ENCODE peak calls at places on chromosomes 11 and 22, in four cellular contexts. L is HL-60, S is GM12891, M is GM12878. B is an unnamed sample.

GRCh38 chr22:40654522-40655167 is 18.1 kb upstream of the MRTFA start:
- DNase-seq in M (no peak), S (no peak), L (no peak), B (peak)

GRCh38 chr22:19974233-19974861 is 32.7 kb upstream of the TXNRD2 start:
- DNase-seq in M (no peak), S (peak), L (peak), B (peak)

GRCh38 chr11:65355013-65355775 is 643 bp downstream of the TIGD3 start:
- DNase-seq in L (peak), S (peak), M (no peak), B (peak)

GRCh38 chr22:30294830-30295229 is 5.5 kb upstream of the CASTOR1 start:
- DNase-seq in L (no peak), M (no peak), S (no peak), B (no peak)

GRCh38 chr11:74696932-74697687 is 34.1 kb downstream of the CHRDL2 start:
- DNase-seq in S (no peak), L (no peak), M (no peak), B (peak)

GRCh38 chr11:108117746-108118371 is 3.5 kb upstream of the ACAT1 start:
- DNase-seq in S (no peak), M (no peak), L (no peak), B (no peak)

GRCh38 chr22:21028277-21029251 is 3.8 kb downstream of the SLC7A4 start:
- DNase-seq in M (no peak), S (no peak), L (no peak), B (no peak)

GRCh38 chr11:111305403-111305802 is 7.1 kb downstream of the POU2AF3 start:
- DNase-seq in S (no peak), L (no peak), M (no peak), B (no peak)

GRCh38 chr22:22935546-22936157 is 48.0 kb downstream of the IGLL5 start:
- DNase-seq in M (peak), S (peak), L (no peak), B (peak)

GRCh38 chr11:119388103-119388502 is 6.6 kb upstream of the USP2 start:
- DNase-seq in M (no peak), L (no peak), S (no peak), B (peak)

GRCh38 chr11:117900144-117900651 is 23.7 kb upstream of the FXYD6 start:
- DNase-seq in S (no peak), L (peak), M (peak), B (no peak)

GRCh38 chr11:57638005-57638760 is 11.5 kb downstream of the YPEL4 start:
- DNase-seq in M (no peak), S (no peak), L (no peak), B (no peak)

GRCh38 chr11:13169709-13170108 is 107.9 kb upstream of the BMAL1 start:
- DNase-seq in M (no peak), S (no peak), L (no peak), B (no peak)

GRCh38 chr11:132125855-132126841 is 755.7 kb downstream of the NTM start:
- DNase-seq in S (peak), M (no peak), L (no peak), B (no peak)

GRCh38 chr11:113697798-113698407 is 8.2 kb downstream of the TMPRSS5 start:
- DNase-seq in M (no peak), L (no peak), S (no peak), B (no peak)

GRCh38 chr11:119491753-119492455 is 68.9 kb upstream of the THY1 start:
- DNase-seq in M (no peak), S (no peak), L (no peak), B (peak)

GRCh38 chr11:119318240-119319135 is 1.6 kb upstream of the MCAM start:
- DNase-seq in M (peak), L (peak), S (peak), B (peak)

GRCh38 chr11:76653674-76654309 is 16.8 kb downstream of the LRRC32 start:
- DNase-seq in M (no peak), S (no peak), L (no peak), B (no peak)

GRCh38 chr11:72681226-72682153 is 7.3 kb upstream of the PDE2A start:
- DNase-seq in M (no peak), L (no peak), S (no peak), B (no peak)

GRCh38 chr22:41940853-41941765 is 5.8 kb downstream of the CENPM start:
- DNase-seq in M (no peak), L (peak), S (no peak), B (peak)

GRCh38 chr11:70104419-70104818 is 26.3 kb downstream of the ANO1 start:
- DNase-seq in S (no peak), L (no peak), M (no peak), B (no peak)
- TF ChIP-seq SPI1 in S (no peak), L (no peak), M (no peak), B (no peak)

GRCh38 chr11:133946541-133947297 is 10.0 kb downstream of the IGSF9B start:
- DNase-seq in M (no peak), S (no peak), L (no peak), B (no peak)

GRCh38 chr11:133946018-133946417 is 10.8 kb downstream of the IGSF9B start:
- DNase-seq in M (no peak), S (no peak), L (no peak), B (no peak)

GRCh38 chr11:133947298-133947905 is 9.4 kb downstream of the IGSF9B start:
- DNase-seq in L (no peak), M (no peak), S (no peak), B (peak)

GRCh38 chr11:133943950-133944698 is 12.6 kb downstream of the IGSF9B start:
- DNase-seq in S (no peak), M (no peak), L (no peak), B (no peak)

GRCh38 chr11:133945087-133945974 is 11.4 kb downstream of the IGSF9B start:
- DNase-seq in L (no peak), M (no peak), S (no peak), B (no peak)
- TF ChIP-seq SPI1 in L (no peak), M (no peak), S (peak), B (no peak)

GRCh38 chr11:1015064-1015463 is 21.5 kb downstream of the MUC6 start:
- DNase-seq in M (no peak), L (no peak), S (no peak), B (no peak)

GRCh38 chr11:1018091-1018490 is 18.4 kb downstream of the MUC6 start:
- DNase-seq in S (no peak), M (no peak), L (no peak), B (no peak)

GRCh38 chr11:1019321-1019910 is 17.1 kb downstream of the MUC6 start:
- DNase-seq in L (no peak), S (no peak), M (no peak), B (no peak)

GRCh38 chr11:1015826-1016565 is 20.5 kb downstream of the MUC6 start:
- DNase-seq in S (no peak), L (no peak), M (no peak), B (no peak)

DNA sequence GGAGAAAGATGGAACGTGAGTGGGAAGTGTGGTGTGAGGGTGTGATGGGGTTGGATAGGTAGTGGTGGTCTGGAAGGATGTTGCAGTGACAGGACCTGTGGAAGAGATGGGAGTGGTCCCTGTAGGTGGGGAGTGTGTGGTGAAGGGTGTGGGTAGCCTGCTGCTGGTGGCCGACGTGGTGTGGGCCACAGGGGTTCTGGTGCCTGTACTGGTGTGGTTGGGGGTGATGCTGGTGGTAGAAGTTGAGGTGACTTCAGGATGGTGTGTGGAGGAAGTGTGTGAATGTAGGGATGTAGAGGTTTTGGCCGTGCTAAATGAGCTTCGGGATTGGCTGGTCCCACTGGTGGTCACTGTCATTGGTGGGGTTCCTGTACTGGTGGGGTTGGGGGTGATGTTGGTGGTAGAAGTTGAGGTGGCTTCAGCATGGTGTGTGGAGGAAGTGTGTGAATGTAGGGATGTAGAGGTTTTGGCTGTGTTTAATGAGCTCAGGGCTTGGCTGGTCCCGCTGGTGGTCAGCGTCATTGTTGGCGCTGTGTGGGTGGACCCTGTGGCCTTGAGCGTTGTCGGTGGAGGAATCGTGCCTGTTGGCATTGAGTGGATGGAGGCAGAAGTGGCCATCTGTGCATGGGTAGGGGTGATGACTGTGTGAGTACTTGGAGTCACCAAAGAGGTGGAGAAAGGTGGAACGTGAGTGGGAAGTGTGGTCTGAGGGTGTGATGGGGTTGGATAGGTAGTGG is 19.1 kb downstream of the MUC6 start:
- DNase-seq in L (no peak), S (no peak), M (no peak), B (no peak)
- TF ChIP-seq SPI1 in L (no peak), S (no peak), M (no peak), B (no peak)

DNA sequence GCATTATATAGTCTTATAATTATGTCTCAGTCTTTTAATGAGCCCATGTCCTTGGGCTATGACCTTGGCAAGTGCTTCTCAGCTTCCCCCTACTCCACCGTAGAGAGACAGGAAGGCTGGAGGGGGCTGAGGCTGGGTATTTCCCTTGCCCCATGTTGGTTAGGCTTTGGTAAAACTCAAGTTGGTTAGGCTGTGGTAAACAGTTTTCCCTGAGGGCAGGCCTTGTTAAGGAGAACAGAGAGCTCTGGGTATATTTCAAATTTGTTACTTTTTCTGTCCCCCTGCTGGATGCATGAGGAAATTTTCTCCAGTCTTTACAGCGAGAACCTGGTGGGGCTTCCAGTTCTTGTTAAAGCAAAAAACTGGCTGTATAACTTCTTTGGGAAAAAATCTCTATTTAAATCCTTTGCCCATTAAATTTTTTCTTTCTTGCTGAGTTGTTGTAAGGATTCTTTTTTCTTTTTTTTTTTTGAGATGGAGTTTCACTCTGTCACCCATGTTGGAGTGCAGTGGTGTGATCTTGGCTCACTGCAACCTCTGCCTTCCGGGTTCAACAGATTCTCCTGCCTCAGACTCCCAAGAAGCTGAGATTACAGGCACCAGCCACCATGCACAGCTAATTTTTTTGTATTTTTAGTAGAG is 12.2 kb upstream of the DCHS1 start:
- DNase-seq in S (no peak), M (peak), L (peak), B (peak)
- TF ChIP-seq SPI1 in S (no peak), M (no peak), L (no peak), B (no peak)

GRCh38 chr22:37999640-38000272 is 15.4 kb upstream of the SOX10 start:
- DNase-seq in M (no peak), L (peak), S (no peak), B (peak)
- TF ChIP-seq SPI1 in M (no peak), L (no peak), S (no peak), B (no peak)

DNA sequence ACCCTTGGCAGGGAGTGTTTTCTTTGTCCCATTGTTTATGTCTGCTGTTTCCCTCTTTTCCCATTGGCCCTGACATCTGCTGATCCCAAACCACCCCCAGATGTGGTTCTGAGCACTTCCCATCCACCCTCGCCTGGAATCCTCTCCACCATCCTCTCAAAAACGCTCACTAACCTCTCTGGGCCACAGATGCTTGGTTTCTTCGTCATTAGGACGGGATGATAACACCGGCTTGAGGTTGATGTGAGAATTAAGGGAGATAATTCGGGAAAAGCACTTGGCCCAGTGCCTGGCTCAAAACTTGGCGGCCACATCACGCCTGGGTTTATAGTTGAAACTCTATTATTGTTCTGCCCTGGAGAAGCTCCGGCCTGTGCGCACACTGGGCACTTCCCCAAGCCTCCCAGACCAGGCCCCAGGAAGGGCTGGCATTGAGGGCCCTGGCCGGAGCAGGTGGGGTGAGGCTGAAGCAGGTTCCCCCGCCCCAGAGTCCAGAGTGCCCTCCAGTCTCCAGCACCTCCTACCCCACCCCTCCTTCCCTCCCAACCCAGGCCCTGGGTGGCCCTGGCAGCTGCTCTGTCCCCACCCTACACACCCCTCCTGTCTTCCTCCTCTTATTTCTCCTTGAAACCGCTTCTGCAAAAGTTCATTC is 63.7 kb downstream of the CYTH4 start:
- DNase-seq in M (no peak), L (no peak), S (no peak), B (no peak)
- TF ChIP-seq SPI1 in M (no peak), L (no peak), S (no peak), B (no peak)

GRCh38 chr11:67318239-67318555 is 14.9 kb downstream of the SSH3 start:
- DNase-seq in L (no peak), M (no peak), S (no peak), B (no peak)

GRCh38 chr11:67315325-67315909 is 12.1 kb downstream of the SSH3 start:
- DNase-seq in M (no peak), L (no peak), S (no peak), B (no peak)

GRCh38 chr11:67316882-67317364 is 13.6 kb downstream of the SSH3 start:
- DNase-seq in M (no peak), S (no peak), L (no peak), B (no peak)

GRCh38 chr11:67320011-67320410 is 16.7 kb downstream of the SSH3 start:
- DNase-seq in M (no peak), S (no peak), L (no peak), B (no peak)

GRCh38 chr11:67317365-67318238 is 14.3 kb downstream of the SSH3 start:
- DNase-seq in S (peak), L (peak), M (peak), B (peak)
- TF ChIP-seq SPI1 in S (no peak), L (no peak), M (no peak), B (no peak)

DNA sequence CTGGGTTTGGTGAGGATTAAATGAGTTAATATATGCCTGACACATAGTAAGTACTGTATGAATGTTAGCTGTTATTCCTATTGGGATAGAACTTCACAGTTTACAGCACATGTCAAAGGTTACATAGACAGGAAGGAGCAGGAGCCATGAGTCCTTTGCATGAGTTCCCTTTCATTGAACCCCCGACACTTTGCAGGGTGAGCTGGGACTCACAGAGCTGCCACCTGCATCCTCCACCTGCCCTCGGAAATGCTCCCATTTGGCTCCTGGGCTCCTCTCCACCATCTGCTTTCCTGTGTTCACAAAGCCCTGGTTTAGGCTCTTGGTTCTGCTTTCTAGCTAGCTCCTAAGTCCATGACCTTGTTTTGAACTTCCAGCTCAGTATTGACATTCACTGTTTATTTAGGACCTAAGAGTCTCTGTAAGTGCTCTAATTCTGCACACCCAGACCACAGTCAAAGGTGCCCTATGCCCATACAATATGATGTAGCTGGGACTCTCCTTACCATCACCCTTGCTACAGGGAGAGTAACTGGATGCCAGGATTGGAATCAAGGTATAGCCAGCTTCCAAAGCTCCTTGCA is 61.5 kb downstream of the CSNK2A3 start:
- DNase-seq in L (no peak), S (no peak), M (no peak), B (no peak)
- TF ChIP-seq SPI1 in L (no peak), S (no peak), M (no peak), B (no peak)

GRCh38 chr22:37303821-37304274 is 21.5 kb downstream of the CYTH4 start:
- DNase-seq in M (no peak), L (peak), S (no peak), B (peak)
- TF ChIP-seq SPI1 in M (no peak), L (peak), S (no peak), B (peak)

GRCh38 chr11:405323-405975 is 9.3 kb downstream of the SIGIRR start:
- DNase-seq in L (no peak), M (no peak), S (no peak), B (no peak)
- TF ChIP-seq SPI1 in L (no peak), M (no peak), S (no peak), B (no peak)